ENCODE peak calls at places on chromosomes 6 and 20, in six cellular contexts. One of them, this sample, is unnamed.

GRCh38 chr6:141107562-141108160 is 1025.1 kb upstream of the GJE1 start:
- DNase-seq in activated T-helper 1 cell treated with anti-CD3 and anti-CD28 coated beads, Interleukin-12 subunit alpha, Interleukin-12 subunit beta, Interleukin-2, Interleukin-4 antibody, amounts not matched to agents 30 ng/mL and 10 ng/mL and 1 ng/mL, durations not matched to agents 14 hours and 24 hours and 36 hours: no peak
- DNase-seq in esophagus squamous epithelium: no peak
- DNase-seq in activated T-cell treated with anti-CD3 and anti-CD28 coated beads for 48 hours: no peak
- DNase-seq in A549: no peak
- DNase-seq in substantia nigra: no peak
- DNase-seq in this sample: peak

GRCh38 chr6:44045672-44046015 is 81.6 kb downstream of the MRPL14 start:
- DNase-seq in esophagus squamous epithelium: no peak
- DNase-seq in substantia nigra: no peak
- DNase-seq in activated T-helper 1 cell treated with anti-CD3 and anti-CD28 coated beads, Interleukin-12 subunit alpha, Interleukin-12 subunit beta, Interleukin-2, Interleukin-4 antibody, amounts not matched to agents 30 ng/mL and 10 ng/mL and 1 ng/mL, durations not matched to agents 14 hours and 24 hours and 36 hours: no peak
- DNase-seq in A549: no peak
- DNase-seq in activated T-cell treated with anti-CD3 and anti-CD28 coated beads for 48 hours: no peak
- DNase-seq in this sample: no peak

GRCh38 chr20:4840831-4841230 is 119.1 kb downstream of the PRND start:
- DNase-seq in esophagus squamous epithelium: no peak
- DNase-seq in activated T-helper 1 cell treated with anti-CD3 and anti-CD28 coated beads, Interleukin-12 subunit alpha, Interleukin-12 subunit beta, Interleukin-2, Interleukin-4 antibody, amounts not matched to agents 30 ng/mL and 10 ng/mL and 1 ng/mL, durations not matched to agents 14 hours and 24 hours and 36 hours: no peak
- DNase-seq in substantia nigra: no peak
- DNase-seq in activated T-cell treated with anti-CD3 and anti-CD28 coated beads for 48 hours: no peak
- DNase-seq in A549: no peak
- DNase-seq in this sample: no peak

GRCh38 chr6:157445277-157445676 is 64.3 kb downstream of the ZDHHC14 start:
- DNase-seq in substantia nigra: no peak
- DNase-seq in esophagus squamous epithelium: no peak
- DNase-seq in activated T-cell treated with anti-CD3 and anti-CD28 coated beads for 48 hours: no peak
- DNase-seq in activated T-helper 1 cell treated with anti-CD3 and anti-CD28 coated beads, Interleukin-12 subunit alpha, Interleukin-12 subunit beta, Interleukin-2, Interleukin-4 antibody, amounts not matched to agents 30 ng/mL and 10 ng/mL and 1 ng/mL, durations not matched to agents 14 hours and 24 hours and 36 hours: no peak
- DNase-seq in A549: no peak
- DNase-seq in this sample: no peak

GRCh38 chr6:107957165-107957908 is 671 bp downstream of the SEC63 start:
- DNase-seq in activated T-cell treated with anti-CD3 and anti-CD28 coated beads for 48 hours: peak
- DNase-seq in A549: peak
- DNase-seq in substantia nigra: peak
- DNase-seq in esophagus squamous epithelium: no peak
- DNase-seq in activated T-helper 1 cell treated with anti-CD3 and anti-CD28 coated beads, Interleukin-12 subunit alpha, Interleukin-12 subunit beta, Interleukin-2, Interleukin-4 antibody, amounts not matched to agents 30 ng/mL and 10 ng/mL and 1 ng/mL, durations not matched to agents 14 hours and 24 hours and 36 hours: peak
- DNase-seq in this sample: peak

GRCh38 chr20:64119681-64120341 is 12.4 kb upstream of the NPBWR2 start:
- DNase-seq in A549: no peak
- DNase-seq in activated T-helper 1 cell treated with anti-CD3 and anti-CD28 coated beads, Interleukin-12 subunit alpha, Interleukin-12 subunit beta, Interleukin-2, Interleukin-4 antibody, amounts not matched to agents 30 ng/mL and 10 ng/mL and 1 ng/mL, durations not matched to agents 14 hours and 24 hours and 36 hours: no peak
- DNase-seq in esophagus squamous epithelium: no peak
- DNase-seq in substantia nigra: no peak
- DNase-seq in activated T-cell treated with anti-CD3 and anti-CD28 coated beads for 48 hours: no peak
- DNase-seq in this sample: no peak

GRCh38 chr6:31057426-31058003 is 47.2 kb downstream of the MUC22 start:
- DNase-seq in substantia nigra: no peak
- DNase-seq in activated T-cell treated with anti-CD3 and anti-CD28 coated beads for 48 hours: no peak
- DNase-seq in esophagus squamous epithelium: no peak
- DNase-seq in activated T-helper 1 cell treated with anti-CD3 and anti-CD28 coated beads, Interleukin-12 subunit alpha, Interleukin-12 subunit beta, Interleukin-2, Interleukin-4 antibody, amounts not matched to agents 30 ng/mL and 10 ng/mL and 1 ng/mL, durations not matched to agents 14 hours and 24 hours and 36 hours: no peak
- DNase-seq in A549: no peak
- DNase-seq in this sample: no peak

GRCh38 chr6:137808191-137808590 is 58.9 kb upstream of the TNFAIP3 start:
- DNase-seq in esophagus squamous epithelium: no peak
- DNase-seq in activated T-cell treated with anti-CD3 and anti-CD28 coated beads for 48 hours: no peak
- DNase-seq in activated T-helper 1 cell treated with anti-CD3 and anti-CD28 coated beads, Interleukin-12 subunit alpha, Interleukin-12 subunit beta, Interleukin-2, Interleukin-4 antibody, amounts not matched to agents 30 ng/mL and 10 ng/mL and 1 ng/mL, durations not matched to agents 14 hours and 24 hours and 36 hours: no peak
- DNase-seq in substantia nigra: no peak
- DNase-seq in A549: peak
- DNase-seq in this sample: peak

GRCh38 chr20:57627972-57628650 is 7.9 kb upstream of the ZBP1 start:
- DNase-seq in activated T-helper 1 cell treated with anti-CD3 and anti-CD28 coated beads, Interleukin-12 subunit alpha, Interleukin-12 subunit beta, Interleukin-2, Interleukin-4 antibody, amounts not matched to agents 30 ng/mL and 10 ng/mL and 1 ng/mL, durations not matched to agents 14 hours and 24 hours and 36 hours: peak
- DNase-seq in esophagus squamous epithelium: peak
- DNase-seq in A549: no peak
- DNase-seq in substantia nigra: no peak
- DNase-seq in activated T-cell treated with anti-CD3 and anti-CD28 coated beads for 48 hours: peak
- DNase-seq in this sample: no peak

GRCh38 chr6:166866839-166867637 is 89.3 kb downstream of the RNASET2 start:
- DNase-seq in activated T-helper 1 cell treated with anti-CD3 and anti-CD28 coated beads, Interleukin-12 subunit alpha, Interleukin-12 subunit beta, Interleukin-2, Interleukin-4 antibody, amounts not matched to agents 30 ng/mL and 10 ng/mL and 1 ng/mL, durations not matched to agents 14 hours and 24 hours and 36 hours: no peak
- DNase-seq in esophagus squamous epithelium: no peak
- DNase-seq in activated T-cell treated with anti-CD3 and anti-CD28 coated beads for 48 hours: no peak
- DNase-seq in A549: no peak
- DNase-seq in substantia nigra: no peak
- DNase-seq in this sample: no peak

GRCh38 chr20:22740829-22741228 is 156.5 kb upstream of the FOXA2 start:
- DNase-seq in A549: no peak
- DNase-seq in activated T-helper 1 cell treated with anti-CD3 and anti-CD28 coated beads, Interleukin-12 subunit alpha, Interleukin-12 subunit beta, Interleukin-2, Interleukin-4 antibody, amounts not matched to agents 30 ng/mL and 10 ng/mL and 1 ng/mL, durations not matched to agents 14 hours and 24 hours and 36 hours: no peak
- DNase-seq in substantia nigra: no peak
- DNase-seq in activated T-cell treated with anti-CD3 and anti-CD28 coated beads for 48 hours: no peak
- DNase-seq in esophagus squamous epithelium: no peak
- DNase-seq in this sample: no peak